ENCODE peak calls at places on chromosomes 5 and 9, in nine cellular contexts. F is spleen, R is endothelial cell of umbilical vein, Y is RWPE2, D is PC-3, P is heart left ventricle, J is IMR-90, B is adrenal gland, L is hepatocyte. O is an unnamed sample. For H3K4me1 and H3K9me3, the result is how much of the 10 kb centered on the place peaks cover.

GRCh38 chr5:1772634-1773033 is 27.0 kb downstream of the MRPL36 start:
- DNase-seq in F (no peak), R (peak), Y (no peak), D (peak), P (peak), J (peak), B (no peak), L (peak), O (no peak)

GRCh38 chr9:11915699-11916098 is 777.5 kb upstream of the TYRP1 start:
- DNase-seq in F (no peak), R (no peak), Y (no peak), D (no peak), P (no peak), J (no peak), B (no peak), L (no peak), O (no peak)

GRCh38 chr5:98460536-98460935 is 312.9 kb upstream of the RGMB start:
- DNase-seq in F (no peak), R (no peak), Y (no peak), D (peak), P (no peak), J (peak), B (no peak), L (no peak), O (no peak)

GRCh38 chr5:431711-432050 is 11.3 kb upstream of the EXOC3 start:
- DNase-seq in F (peak), R (no peak), Y (no peak), D (no peak), P (no peak), J (no peak), B (no peak), L (no peak), O (no peak)

GRCh38 chr9:99588747-99589146 is 232.9 kb upstream of the NR4A3 start:
- DNase-seq in F (no peak), R (no peak), Y (no peak), D (no peak), P (no peak), J (no peak), B (no peak), L (no peak), O (no peak)

GRCh38 chr5:144971067-144971850 is 800.6 kb downstream of the KCTD16 start:
- DNase-seq in F (no peak), R (no peak), Y (no peak), D (no peak), P (no peak), J (no peak), B (no peak), L (no peak), O (no peak)

GRCh38 chr5:145237843-145238242 is 597.3 kb downstream of the PRELID2 start:
- DNase-seq in F (no peak), R (peak), Y (no peak), D (peak), P (no peak), J (peak), B (no peak), L (peak), O (no peak)

GRCh38 chr9:23821400-23822181 is 4.4 kb downstream of the ELAVL2 start:
- DNase-seq in F (no peak), R (peak), Y (peak), D (peak), P (no peak), J (no peak), B (no peak), L (peak), O (no peak)

GRCh38 chr9:35163413-35163812 is 1.6 kb downstream of the UNC13B start:
- DNase-seq in F (no peak), R (peak), Y (no peak), D (no peak), P (no peak), J (no peak), B (no peak), L (no peak), O (no peak)

GRCh38 chr5:95382843-95383242 is 8.3 kb upstream of the FAM81B start:
- DNase-seq in F (no peak), R (no peak), Y (no peak), D (no peak), P (no peak), J (no peak), B (no peak), L (no peak), O (no peak)

GRCh38 chr5:96703384-96703910 is 41.3 kb downstream of the CAST start:
- DNase-seq in F (no peak), R (peak), Y (peak), D (no peak), P (no peak), J (no peak), B (no peak), L (peak), O (no peak)

GRCh38 chr9:96140401-96141180 is 161.4 kb downstream of the HSD17B3 start:
- DNase-seq in F (no peak), R (no peak), Y (no peak), D (no peak), P (no peak), J (no peak), B (no peak), L (peak), O (no peak)

GRCh38 chr5:94906750-94907149 is 288.3 kb downstream of the SLF1 start:
- DNase-seq in F (no peak), R (no peak), Y (no peak), D (no peak), P (no peak), J (no peak), B (no peak), L (no peak), O (no peak)

GRCh38 chr5:143968071-143968878 is 156.3 kb downstream of the HMHB1 start:
- DNase-seq in F (no peak), R (peak), Y (no peak), D (peak), P (no peak), J (peak), B (no peak), L (peak), O (no peak)

GRCh38 chr9:137454506-137455360 is 4.4 kb downstream of the NSMF start:
- DNase-seq in F (peak), R (peak), Y (peak), D (no peak), P (peak), J (no peak), B (no peak), L (peak), O (no peak)

GRCh38 chr9:114674798-114675554 is 7.0 kb downstream of the TEX48 start:
- DNase-seq in F (no peak), R (no peak), Y (no peak), D (no peak), P (no peak), J (peak), B (no peak), L (no peak), O (no peak)

GRCh38 chr5:150515446-150515845 is 7.5 kb downstream of the NDST1 start:
- DNase-seq in F (no peak), R (peak), Y (no peak), D (no peak), P (peak), J (peak), B (no peak), L (no peak), O (no peak)

GRCh38 chr5:150512368-150512747 is 4.4 kb downstream of the NDST1 start:
- DNase-seq in F (no peak), R (peak), Y (no peak), D (no peak), P (no peak), J (no peak), B (peak), L (no peak), O (no peak)

GRCh38 chr5:150511641-150512367 is 3.9 kb downstream of the NDST1 start:
- DNase-seq in F (no peak), R (no peak), Y (peak), D (peak), P (peak), J (peak), B (no peak), L (peak), O (no peak)

GRCh38 chr5:150514708-150515211 is 6.8 kb downstream of the NDST1 start:
- DNase-seq in F (no peak), R (peak), Y (no peak), D (peak), P (peak), J (peak), B (peak), L (no peak), O (no peak)

GRCh38 chr5:150513375-150514309 is 5.7 kb downstream of the NDST1 start:
- DNase-seq in F (no peak), R (no peak), Y (no peak), D (no peak), P (no peak), J (no peak), B (peak), L (no peak), O (no peak)
- H3K4me1 ChIP-seq in F (half or more), R (half or more), Y (half or more), D (half or more), P (half or more), J (half or more), B (half or more), L (half or more), O (half or more)

GRCh38 chr9:72349911-72350310 is 15.1 kb downstream of the ZFAND5 start:
- DNase-seq in F (no peak), R (no peak), Y (no peak), D (no peak), P (no peak), J (no peak), B (no peak), L (no peak), O (no peak)

GRCh38 chr9:72353455-72354116 is 11.4 kb downstream of the ZFAND5 start:
- DNase-seq in F (no peak), R (no peak), Y (no peak), D (no peak), P (no peak), J (no peak), B (no peak), L (peak), O (no peak)

GRCh38 chr9:72352911-72353388 is 12.1 kb downstream of the ZFAND5 start:
- DNase-seq in F (no peak), R (no peak), Y (no peak), D (no peak), P (no peak), J (peak), B (no peak), L (no peak), O (no peak)

GRCh38 chr9:72349240-72349639 is 15.8 kb downstream of the ZFAND5 start:
- DNase-seq in F (no peak), R (no peak), Y (no peak), D (no peak), P (no peak), J (no peak), B (no peak), L (no peak), O (no peak)

GRCh38 chr9:72351538-72352453 is 13.2 kb downstream of the ZFAND5 start:
- DNase-seq in F (peak), R (peak), Y (no peak), D (peak), P (peak), J (peak), B (no peak), L (no peak), O (peak)
- H3K27ac ChIP-seq in F (no peak), R (no peak), Y (peak), D (peak), P (peak), J (no peak), B (no peak), L (no peak), O (no peak)

GRCh38 chr5:141345327-141345726 is 1.7 kb downstream of the PCDHGA3 start:
- DNase-seq in F (no peak), R (no peak), Y (no peak), D (no peak), P (peak), J (no peak), B (no peak), L (no peak), O (no peak)

GRCh38 chr5:141338538-141339306 is at the start of gene PCDHGA2:
- DNase-seq in F (no peak), R (peak), Y (no peak), D (peak), P (peak), J (peak), B (no peak), L (no peak), O (peak)

GRCh38 chr5:141343953-141344463 is 379 bp downstream of the PCDHGA3 start:
- DNase-seq in F (no peak), R (no peak), Y (no peak), D (no peak), P (no peak), J (no peak), B (no peak), L (no peak), O (no peak)

GRCh38 chr5:141342773-141343172 is 856 bp upstream of the PCDHGA3 start:
- DNase-seq in F (no peak), R (no peak), Y (no peak), D (no peak), P (no peak), J (no peak), B (no peak), L (no peak), O (no peak)

GRCh38 chr5:141343242-141343952 is at the start of gene PCDHGA3:
- DNase-seq in F (no peak), R (peak), Y (no peak), D (no peak), P (peak), J (peak), B (no peak), L (no peak), O (no peak)
- H3K9me3 ChIP-seq in F (under half), R (under half), Y (under half), D (under half), P (half or more), J (under half), B (under half), L (under half), O (half or more)

GRCh38 chr9:26750126-26750525 is 142.5 kb downstream of the CAAP1 start:
- DNase-seq in F (no peak), R (no peak), Y (no peak), D (no peak), P (no peak), J (no peak), B (no peak), L (no peak), O (no peak)
- H3K4me1 ChIP-seq in F (under half), R (under half), Y (under half), D (under half), P (under half), J (under half), B (under half), L (under half), O (under half)

DNA sequence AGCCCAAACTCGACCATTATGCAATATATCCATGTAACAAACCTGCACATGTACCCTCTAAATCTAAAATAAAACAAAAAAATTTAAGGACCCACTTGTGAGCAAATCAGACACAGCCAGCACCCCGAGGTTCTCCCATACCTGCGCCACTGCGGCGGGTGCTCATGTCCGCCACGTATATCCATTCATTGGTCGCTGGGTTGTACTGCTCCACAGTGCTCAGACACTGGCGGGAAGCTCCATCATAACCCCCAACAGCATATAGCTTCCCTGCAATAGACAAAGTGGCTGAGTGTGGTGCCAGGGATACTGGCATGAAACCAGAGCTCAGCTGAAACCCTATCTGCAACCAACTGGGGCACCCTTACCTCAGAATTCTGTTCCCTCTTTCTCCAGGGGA is 102.0 kb downstream of the KLHL3 start:
- DNase-seq in F (no peak), R (no peak), Y (no peak), D (no peak), P (no peak), J (no peak), B (no peak), L (no peak), O (no peak)
- H3K27ac ChIP-seq in F (no peak), R (no peak), Y (no peak), D (no peak), P (no peak), J (no peak), B (no peak), L (no peak), O (no peak)

DNA sequence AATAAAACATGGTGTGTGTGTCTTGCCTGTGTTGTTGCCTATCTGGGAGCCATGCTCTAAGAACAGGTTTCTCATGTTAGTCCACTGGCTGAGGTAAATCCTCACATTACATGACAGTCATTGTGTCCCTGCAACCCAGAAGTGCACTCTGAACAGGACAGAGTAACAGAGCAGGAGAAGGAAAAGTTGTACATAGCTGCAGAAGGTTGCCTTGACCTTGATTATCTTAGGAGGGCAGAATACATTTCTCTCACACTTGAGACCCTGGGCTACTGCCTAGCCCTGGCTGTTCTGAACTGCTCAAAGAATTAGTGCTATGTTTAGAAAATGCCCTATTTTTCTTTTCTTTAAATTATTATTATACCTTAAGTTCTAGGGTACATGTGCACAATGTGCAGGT is 16.9 kb downstream of the ZNF189 start:
- DNase-seq in F (no peak), R (no peak), Y (no peak), D (no peak), P (no peak), J (no peak), B (no peak), L (no peak), O (no peak)
- H3K9me3 ChIP-seq in F (half or more), R (under half), Y (under half), D (under half), P (half or more), J (under half), B (under half), L (under half), O (half or more)

DNA sequence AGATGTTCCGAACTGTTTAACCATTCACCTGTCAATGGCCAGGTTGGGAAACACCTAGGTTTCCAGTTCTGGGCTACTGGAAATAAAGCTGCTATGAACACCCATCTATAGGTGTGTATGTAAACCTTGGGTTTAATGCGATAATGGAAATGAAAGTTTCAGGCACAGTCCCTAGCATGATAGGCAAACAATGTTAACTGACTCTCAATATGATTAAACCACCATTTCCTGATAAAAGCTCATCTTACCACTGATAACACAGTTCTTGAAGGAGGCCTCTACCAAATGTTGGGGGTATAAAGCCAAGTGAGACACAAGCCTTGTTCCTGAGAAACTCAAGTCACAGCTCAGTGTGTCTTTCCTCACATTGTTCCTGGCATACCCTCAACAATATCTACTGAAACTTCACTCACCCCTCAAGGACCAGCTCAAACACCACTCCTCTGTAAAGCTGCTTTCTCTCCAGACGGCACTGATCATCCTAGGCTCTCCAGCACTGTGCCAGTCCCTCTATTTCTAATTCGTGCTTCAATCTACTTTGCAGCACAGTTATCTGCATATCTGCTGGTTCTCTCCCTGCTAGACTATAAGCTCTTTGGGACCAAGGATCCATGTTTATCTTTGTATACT is 15.8 kb downstream of the RAB14 start:
- DNase-seq in F (no peak), R (no peak), Y (no peak), D (no peak), P (no peak), J (no peak), B (no peak), L (no peak), O (no peak)
- H3K4me1 ChIP-seq in F (half or more), R (under half), Y (under half), D (under half), P (half or more), J (under half), B (half or more), L (under half), O (half or more)

GRCh38 chr5:89457411-89458329 is 574.7 kb upstream of the MEF2C start:
- DNase-seq in F (no peak), R (peak), Y (peak), D (peak), P (peak), J (no peak), B (peak), L (peak), O (peak)
- H3K27ac ChIP-seq in F (peak), R (no peak), Y (no peak), D (peak), P (peak), J (no peak), B (no peak), L (peak), O (peak)

DNA sequence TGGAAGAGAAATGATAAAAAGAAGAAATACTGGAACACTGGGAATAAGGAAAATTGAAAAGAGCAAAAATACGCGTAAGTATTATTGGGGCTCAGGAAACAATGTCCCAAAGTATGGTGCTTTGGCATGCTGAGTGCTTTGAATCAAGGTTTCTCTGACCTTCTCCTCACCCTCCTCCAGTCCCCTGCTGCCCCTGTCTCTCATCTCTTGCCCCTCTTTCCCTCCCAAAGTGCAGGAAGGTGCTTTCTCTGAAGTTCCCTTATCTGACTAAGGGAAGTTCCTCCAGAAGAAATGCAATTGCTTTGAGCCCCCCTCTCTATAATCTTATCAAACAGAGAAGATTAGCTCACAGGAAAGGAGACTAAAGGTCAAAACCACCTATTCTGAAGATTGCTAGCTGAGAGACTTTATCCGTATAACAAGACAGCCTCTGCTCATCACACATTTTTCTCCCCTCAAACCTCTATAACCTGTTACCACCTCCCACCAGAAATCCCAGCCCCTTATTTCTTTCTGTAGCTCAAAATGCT is 288.2 kb downstream of the ARL15 start:
- DNase-seq in F (no peak), R (no peak), Y (no peak), D (no peak), P (no peak), J (no peak), B (no peak), L (no peak), O (no peak)
- H3K9me3 ChIP-seq in F (under half), R (under half), Y (under half), D (under half), P (under half), J (under half), B (under half), L (under half), O (under half)

GRCh38 chr5:54844905-54845566 is 140.4 kb downstream of the ESM1 start:
- DNase-seq in F (no peak), R (peak), Y (no peak), D (peak), P (no peak), J (peak), B (no peak), L (peak), O (no peak)

GRCh38 chr5:54841481-54841880 is 143.9 kb downstream of the ESM1 start:
- DNase-seq in F (no peak), R (no peak), Y (no peak), D (no peak), P (no peak), J (no peak), B (no peak), L (no peak), O (no peak)

GRCh38 chr5:54851449-54851848 is 133.9 kb downstream of the ESM1 start:
- DNase-seq in F (no peak), R (no peak), Y (no peak), D (peak), P (no peak), J (no peak), B (no peak), L (no peak), O (no peak)

DNA sequence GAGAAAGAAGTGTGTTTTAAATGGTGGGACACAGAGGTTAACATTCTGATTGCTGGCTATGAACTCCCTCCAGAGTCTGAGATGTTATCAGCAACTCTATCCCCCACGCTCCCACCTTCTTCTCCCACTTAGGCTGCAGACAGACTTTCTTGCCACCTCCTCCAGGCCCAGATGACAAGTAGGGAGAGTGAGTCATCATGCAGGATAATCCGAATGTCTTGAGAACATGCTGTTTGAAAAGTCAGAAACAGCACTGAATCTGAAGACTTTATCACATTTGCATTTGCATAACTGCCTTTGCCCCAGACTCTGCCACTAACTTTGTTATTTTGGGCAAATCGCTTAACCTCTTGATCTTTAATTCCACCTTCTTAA is 139.8 kb downstream of the ESM1 start:
- DNase-seq in F (no peak), R (no peak), Y (no peak), D (peak), P (no peak), J (peak), B (no peak), L (peak), O (no peak)
- H3K4me1 ChIP-seq in F (under half), R (under half), Y (under half), D (under half), P (under half), J (under half), B (under half), L (under half), O (under half)

O was measured in heart right ventricle.